ENCODE peak calls at places on chromosomes 13 and 19, in four cellular contexts. N, D, J and P are unnamed samples.
A peak's percentile ranks its signal among the peaks of the same experiment; 100 is the strongest.

GRCh38 chr13:113758651-113759524 is at the start of gene TMEM255B:
- DNase-seq in N (peak; percentile 49), D (peak; percentile 90), J (no peak), P (peak; percentile 81)

GRCh38 chr13:36850790-36851438 is 31.9 kb downstream of the RFXAP start:
- DNase-seq in N (no peak), D (no peak), J (no peak), P (peak; percentile 37)

GRCh38 chr19:1045247-1045603 is 5.3 kb downstream of the ABCA7 start:
- DNase-seq in N (no peak), D (peak; percentile 94), J (no peak), P (no peak)

GRCh38 chr19:45019187-45019586 is 17.9 kb downstream of the RELB start:
- DNase-seq in N (no peak), D (no peak), J (no peak), P (no peak)

GRCh38 chr19:38657633-38658222 is 10.3 kb downstream of the ACTN4 start:
- DNase-seq in N (peak; percentile 89), D (no peak), J (no peak), P (peak; percentile 36)

GRCh38 chr19:1851581-1852293 is 3.5 kb upstream of the REXO1 start:
- DNase-seq in N (no peak), D (no peak), J (no peak), P (no peak)

GRCh38 chr19:55585658-55586339 is 5.2 kb upstream of the ZNF579 start:
- DNase-seq in N (peak; percentile 63), D (peak; percentile 50), J (no peak), P (peak; percentile 68)

GRCh38 chr13:79724348-79725103 is 243.6 kb downstream of the NDFIP2 start:
- DNase-seq in N (no peak), D (no peak), J (no peak), P (peak; percentile 93)

GRCh38 chr19:27679399-27679798 is 1533.6 kb downstream of the UQCRFS1 start:
- DNase-seq in N (no peak), D (no peak), J (no peak), P (no peak)

GRCh38 chr13:109750376-109750775 is 36.0 kb downstream of the IRS2 start:
- DNase-seq in N (no peak), D (no peak), J (no peak), P (no peak)

GRCh38 chr19:919157-920050 is 2.3 kb downstream of the KISS1R start:
- DNase-seq in N (no peak), D (no peak), J (no peak), P (no peak)

GRCh38 chr19:18183529-18183928 is 9.5 kb upstream of the MPV17L2 start:
- DNase-seq in N (no peak), D (no peak), J (no peak), P (no peak)

GRCh38 chr13:50085063-50085462 is 69.8 kb downstream of the KCNRG start:
- DNase-seq in N (peak; percentile 47), D (no peak), J (no peak), P (peak; percentile 65)

GRCh38 chr13:31242342-31242741 is 42.6 kb downstream of the B3GLCT start:
- DNase-seq in N (no peak), D (no peak), J (no peak), P (no peak)

GRCh38 chr19:49599378-49600298 is 8.7 kb downstream of the PRR12 start:
- DNase-seq in N (no peak), D (no peak), J (no peak), P (no peak)

GRCh38 chr13:75357576-75358295 is 124.2 kb downstream of the TBC1D4 start:
- DNase-seq in N (peak; percentile 68), D (peak; percentile 61), J (no peak), P (peak; percentile 78)

GRCh38 chr19:4390017-4390861 is 10.1 kb downstream of the SH3GL1 start:
- DNase-seq in N (peak; percentile 56), D (no peak), J (no peak), P (peak; percentile 85)

GRCh38 chr19:4390862-4391693 is 9.3 kb downstream of the SH3GL1 start:
- DNase-seq in N (no peak), D (no peak), J (no peak), P (peak; percentile 50)

GRCh38 chr19:4391701-4392543 is 8.4 kb downstream of the SH3GL1 start:
- DNase-seq in N (peak; percentile 91), D (no peak), J (no peak), P (peak; percentile 99)

GRCh38 chr19:4396949-4397783 is 3.2 kb downstream of the SH3GL1 start:
- DNase-seq in N (no peak), D (no peak), J (no peak), P (no peak)

GRCh38 chr19:4393947-4394590 is 6.3 kb downstream of the SH3GL1 start:
- DNase-seq in N (no peak), D (no peak), J (no peak), P (peak; percentile 61)
- H3K4me1 ChIP-seq in N (peaks cover 49% of the 10 kb centered on the region), D (peaks cover 41% of the 10 kb centered on the region), J (peaks cover 8% of the 10 kb centered on the region), P (peaks cover 70% of the 10 kb centered on the region)

DNA sequence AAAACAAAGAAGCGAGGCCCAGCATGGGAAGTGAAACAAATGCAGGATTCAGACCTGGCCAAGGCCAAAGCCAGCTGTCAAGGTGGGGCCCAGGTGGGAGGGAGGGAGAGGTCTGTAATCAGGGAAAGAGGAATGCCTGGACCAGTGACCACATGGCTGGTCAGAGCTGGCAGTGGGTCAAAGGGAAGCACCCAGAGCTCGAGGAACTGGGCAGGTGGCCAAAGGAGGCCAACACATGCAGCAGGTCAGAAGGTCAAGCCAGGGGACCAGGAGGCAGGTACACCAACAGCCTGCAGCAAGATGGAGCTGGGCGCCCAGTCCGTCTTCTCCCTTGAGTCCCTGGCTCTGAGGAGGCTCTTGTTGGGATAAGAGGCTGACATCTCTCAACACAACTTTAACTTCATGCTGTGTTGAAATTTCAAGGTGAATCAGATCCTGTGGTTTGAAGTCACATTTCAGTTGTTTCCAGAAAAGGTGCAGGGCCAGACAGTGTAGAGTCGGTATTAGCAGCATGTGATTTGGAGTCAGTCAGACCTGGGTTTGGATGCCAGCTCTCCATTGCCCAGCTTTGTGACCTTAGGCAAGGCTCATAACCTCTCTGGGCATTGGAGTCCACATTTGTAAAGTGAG is 17.2 kb downstream of the GPATCH1 start:
- DNase-seq in N (no peak), D (no peak), J (no peak), P (no peak)
- TF ChIP-seq FOS in N (no peak), D (no peak), J (no peak), P (no peak)

GRCh38 chr19:17109300-17109699 is 33.7 kb downstream of the MYO9B start:
- DNase-seq in N (no peak), D (no peak), J (no peak), P (no peak)
- H3K4me1 ChIP-seq in N (peaks cover 14% of the 10 kb centered on the region), D (no peaks in the 10 kb centered on the region), J (peaks cover 65% of the 10 kb centered on the region), P (peaks cover 11% of the 10 kb centered on the region)

GRCh38 chr13:107124730-107125129 is 556.8 kb upstream of the ARGLU1 start:
- DNase-seq in N (no peak), D (no peak), J (no peak), P (no peak)

GRCh38 chr13:107121793-107122192 is 553.9 kb upstream of the ARGLU1 start:
- DNase-seq in N (no peak), D (no peak), J (no peak), P (no peak)

GRCh38 chr13:107119989-107120881 is 552.3 kb upstream of the ARGLU1 start:
- DNase-seq in N (no peak), D (no peak), J (no peak), P (no peak)

GRCh38 chr13:107124129-107124718 is 556.3 kb upstream of the ARGLU1 start:
- DNase-seq in N (peak; percentile 36), D (no peak), J (no peak), P (peak; percentile 54)
- TF ChIP-seq FOS in N (no peak), D (no peak), J (no peak), P (no peak)